ENCODE peak calls at places on chromosomes 16 and 17, in ten cellular contexts. One of them, this sample, is unnamed.

GRCh38 chr17:62757518-62757951 is 50.6 kb downstream of the MARCHF10 start:
- DNase-seq in activated naive CD4-positive, alpha-beta T cell: no peak
- DNase-seq in activated T-helper 1 cell treated with anti-CD3 and anti-CD28 coated beads, Interleukin-2, amount 50 U/mL, for 16 hours: no peak
- DNase-seq in BE2C: peak
- DNase-seq in stomach: no peak
- DNase-seq in stimulated activated CD4-positive, alpha-beta T cell treated with anti-CD3 and anti-CD28 coated beads, Interleukin-1b, Interleukin-23, amount 100 ng/mL, for 48 hours: no peak
- DNase-seq in stimulated activated CD8-positive, alpha-beta memory T cell treated with anti-CD3 and anti-CD28 coated beads, Interleukin-12 subunit alpha, Interleukin-12 subunit beta, amount 100 ng/mL, for 1 hour: no peak
- DNase-seq in NCI-H510A treated with DMSO at 0.1 percent for 48 hours: no peak
- DNase-seq in CD4-positive, alpha-beta T cell: no peak
- DNase-seq in NCI-H187: no peak
- DNase-seq in this sample: peak

GRCh38 chr16:12724216-12724615 is 79.5 kb downstream of the CPPED1 start:
- DNase-seq in activated naive CD4-positive, alpha-beta T cell: no peak
- DNase-seq in activated T-helper 1 cell treated with anti-CD3 and anti-CD28 coated beads, Interleukin-2, amount 50 U/mL, for 16 hours: no peak
- DNase-seq in BE2C: no peak
- DNase-seq in stomach: no peak
- DNase-seq in stimulated activated CD4-positive, alpha-beta T cell treated with anti-CD3 and anti-CD28 coated beads, Interleukin-1b, Interleukin-23, amount 100 ng/mL, for 48 hours: no peak
- DNase-seq in stimulated activated CD8-positive, alpha-beta memory T cell treated with anti-CD3 and anti-CD28 coated beads, Interleukin-12 subunit alpha, Interleukin-12 subunit beta, amount 100 ng/mL, for 1 hour: no peak
- DNase-seq in NCI-H510A treated with DMSO at 0.1 percent for 48 hours: no peak
- DNase-seq in CD4-positive, alpha-beta T cell: no peak
- DNase-seq in NCI-H187: no peak
- DNase-seq in this sample: no peak

GRCh38 chr17:28878981-28879380 is 18.6 kb downstream of the FLOT2 start:
- DNase-seq in activated naive CD4-positive, alpha-beta T cell: no peak
- DNase-seq in activated T-helper 1 cell treated with anti-CD3 and anti-CD28 coated beads, Interleukin-2, amount 50 U/mL, for 16 hours: no peak
- DNase-seq in BE2C: peak
- DNase-seq in stomach: peak
- DNase-seq in stimulated activated CD4-positive, alpha-beta T cell treated with anti-CD3 and anti-CD28 coated beads, Interleukin-1b, Interleukin-23, amount 100 ng/mL, for 48 hours: no peak
- DNase-seq in stimulated activated CD8-positive, alpha-beta memory T cell treated with anti-CD3 and anti-CD28 coated beads, Interleukin-12 subunit alpha, Interleukin-12 subunit beta, amount 100 ng/mL, for 1 hour: no peak
- DNase-seq in NCI-H510A treated with DMSO at 0.1 percent for 48 hours: peak
- DNase-seq in CD4-positive, alpha-beta T cell: no peak
- DNase-seq in NCI-H187: no peak
- DNase-seq in this sample: peak

GRCh38 chr17:41917957-41918391 is 777 bp downstream of the ACLY start:
- DNase-seq in activated naive CD4-positive, alpha-beta T cell: peak
- DNase-seq in activated T-helper 1 cell treated with anti-CD3 and anti-CD28 coated beads, Interleukin-2, amount 50 U/mL, for 16 hours: no peak
- DNase-seq in BE2C: peak
- DNase-seq in stomach: peak
- DNase-seq in stimulated activated CD4-positive, alpha-beta T cell treated with anti-CD3 and anti-CD28 coated beads, Interleukin-1b, Interleukin-23, amount 100 ng/mL, for 48 hours: peak
- DNase-seq in stimulated activated CD8-positive, alpha-beta memory T cell treated with anti-CD3 and anti-CD28 coated beads, Interleukin-12 subunit alpha, Interleukin-12 subunit beta, amount 100 ng/mL, for 1 hour: peak
- DNase-seq in NCI-H510A treated with DMSO at 0.1 percent for 48 hours: peak
- DNase-seq in CD4-positive, alpha-beta T cell: peak
- DNase-seq in NCI-H187: peak
- DNase-seq in this sample: no peak

GRCh38 chr16:20871935-20872815 is 28.0 kb downstream of the DCUN1D3 start:
- DNase-seq in activated naive CD4-positive, alpha-beta T cell: no peak
- DNase-seq in activated T-helper 1 cell treated with anti-CD3 and anti-CD28 coated beads, Interleukin-2, amount 50 U/mL, for 16 hours: no peak
- DNase-seq in BE2C: no peak
- DNase-seq in stomach: no peak
- DNase-seq in stimulated activated CD4-positive, alpha-beta T cell treated with anti-CD3 and anti-CD28 coated beads, Interleukin-1b, Interleukin-23, amount 100 ng/mL, for 48 hours: no peak
- DNase-seq in stimulated activated CD8-positive, alpha-beta memory T cell treated with anti-CD3 and anti-CD28 coated beads, Interleukin-12 subunit alpha, Interleukin-12 subunit beta, amount 100 ng/mL, for 1 hour: no peak
- DNase-seq in NCI-H510A treated with DMSO at 0.1 percent for 48 hours: no peak
- DNase-seq in CD4-positive, alpha-beta T cell: no peak
- DNase-seq in NCI-H187: no peak
- DNase-seq in this sample: no peak

GRCh38 chr17:14301761-14302401 is 1.0 kb downstream of the HS3ST3B1 start:
- DNase-seq in activated naive CD4-positive, alpha-beta T cell: peak
- DNase-seq in activated T-helper 1 cell treated with anti-CD3 and anti-CD28 coated beads, Interleukin-2, amount 50 U/mL, for 16 hours: peak
- DNase-seq in BE2C: no peak
- DNase-seq in stomach: peak
- DNase-seq in stimulated activated CD4-positive, alpha-beta T cell treated with anti-CD3 and anti-CD28 coated beads, Interleukin-1b, Interleukin-23, amount 100 ng/mL, for 48 hours: peak
- DNase-seq in stimulated activated CD8-positive, alpha-beta memory T cell treated with anti-CD3 and anti-CD28 coated beads, Interleukin-12 subunit alpha, Interleukin-12 subunit beta, amount 100 ng/mL, for 1 hour: peak
- DNase-seq in NCI-H510A treated with DMSO at 0.1 percent for 48 hours: no peak
- DNase-seq in CD4-positive, alpha-beta T cell: no peak
- DNase-seq in NCI-H187: no peak
- DNase-seq in this sample: peak

GRCh38 chr17:78329263-78330059 is 30.4 kb downstream of the SOCS3 start:
- DNase-seq in activated naive CD4-positive, alpha-beta T cell: no peak
- DNase-seq in activated T-helper 1 cell treated with anti-CD3 and anti-CD28 coated beads, Interleukin-2, amount 50 U/mL, for 16 hours: no peak
- DNase-seq in BE2C: no peak
- DNase-seq in stomach: no peak
- DNase-seq in stimulated activated CD4-positive, alpha-beta T cell treated with anti-CD3 and anti-CD28 coated beads, Interleukin-1b, Interleukin-23, amount 100 ng/mL, for 48 hours: no peak
- DNase-seq in stimulated activated CD8-positive, alpha-beta memory T cell treated with anti-CD3 and anti-CD28 coated beads, Interleukin-12 subunit alpha, Interleukin-12 subunit beta, amount 100 ng/mL, for 1 hour: no peak
- DNase-seq in NCI-H510A treated with DMSO at 0.1 percent for 48 hours: no peak
- DNase-seq in CD4-positive, alpha-beta T cell: no peak
- DNase-seq in NCI-H187: no peak
- DNase-seq in this sample: peak

GRCh38 chr16:29891525-29892457 is 7.6 kb downstream of the SEZ6L2 start:
- DNase-seq in activated naive CD4-positive, alpha-beta T cell: no peak
- DNase-seq in activated T-helper 1 cell treated with anti-CD3 and anti-CD28 coated beads, Interleukin-2, amount 50 U/mL, for 16 hours: no peak
- DNase-seq in BE2C: no peak
- DNase-seq in stomach: no peak
- DNase-seq in stimulated activated CD4-positive, alpha-beta T cell treated with anti-CD3 and anti-CD28 coated beads, Interleukin-1b, Interleukin-23, amount 100 ng/mL, for 48 hours: no peak
- DNase-seq in stimulated activated CD8-positive, alpha-beta memory T cell treated with anti-CD3 and anti-CD28 coated beads, Interleukin-12 subunit alpha, Interleukin-12 subunit beta, amount 100 ng/mL, for 1 hour: no peak
- DNase-seq in NCI-H510A treated with DMSO at 0.1 percent for 48 hours: no peak
- DNase-seq in CD4-positive, alpha-beta T cell: no peak
- DNase-seq in NCI-H187: no peak
- DNase-seq in this sample: no peak

GRCh38 chr17:73192894-73193701 is at the start of gene COG1:
- DNase-seq in activated naive CD4-positive, alpha-beta T cell: peak
- DNase-seq in activated T-helper 1 cell treated with anti-CD3 and anti-CD28 coated beads, Interleukin-2, amount 50 U/mL, for 16 hours: peak
- DNase-seq in BE2C: peak
- DNase-seq in stomach: peak
- DNase-seq in stimulated activated CD4-positive, alpha-beta T cell treated with anti-CD3 and anti-CD28 coated beads, Interleukin-1b, Interleukin-23, amount 100 ng/mL, for 48 hours: peak
- DNase-seq in stimulated activated CD8-positive, alpha-beta memory T cell treated with anti-CD3 and anti-CD28 coated beads, Interleukin-12 subunit alpha, Interleukin-12 subunit beta, amount 100 ng/mL, for 1 hour: peak
- DNase-seq in NCI-H510A treated with DMSO at 0.1 percent for 48 hours: peak
- DNase-seq in CD4-positive, alpha-beta T cell: peak
- DNase-seq in NCI-H187: peak
- DNase-seq in this sample: peak

GRCh38 chr17:7610641-7611040 is 4.1 kb downstream of the FXR2 start:
- DNase-seq in activated naive CD4-positive, alpha-beta T cell: no peak
- DNase-seq in activated T-helper 1 cell treated with anti-CD3 and anti-CD28 coated beads, Interleukin-2, amount 50 U/mL, for 16 hours: no peak
- DNase-seq in BE2C: no peak
- DNase-seq in stomach: no peak
- DNase-seq in stimulated activated CD4-positive, alpha-beta T cell treated with anti-CD3 and anti-CD28 coated beads, Interleukin-1b, Interleukin-23, amount 100 ng/mL, for 48 hours: no peak
- DNase-seq in stimulated activated CD8-positive, alpha-beta memory T cell treated with anti-CD3 and anti-CD28 coated beads, Interleukin-12 subunit alpha, Interleukin-12 subunit beta, amount 100 ng/mL, for 1 hour: no peak
- DNase-seq in NCI-H510A treated with DMSO at 0.1 percent for 48 hours: peak
- DNase-seq in CD4-positive, alpha-beta T cell: no peak
- DNase-seq in NCI-H187: no peak
- DNase-seq in this sample: no peak

GRCh38 chr16:4945560-4946502 is 8.9 kb upstream of the PPL start:
- DNase-seq in activated naive CD4-positive, alpha-beta T cell: no peak
- DNase-seq in activated T-helper 1 cell treated with anti-CD3 and anti-CD28 coated beads, Interleukin-2, amount 50 U/mL, for 16 hours: no peak
- DNase-seq in BE2C: no peak
- DNase-seq in stomach: no peak
- DNase-seq in stimulated activated CD4-positive, alpha-beta T cell treated with anti-CD3 and anti-CD28 coated beads, Interleukin-1b, Interleukin-23, amount 100 ng/mL, for 48 hours: no peak
- DNase-seq in stimulated activated CD8-positive, alpha-beta memory T cell treated with anti-CD3 and anti-CD28 coated beads, Interleukin-12 subunit alpha, Interleukin-12 subunit beta, amount 100 ng/mL, for 1 hour: no peak
- DNase-seq in NCI-H510A treated with DMSO at 0.1 percent for 48 hours: no peak
- DNase-seq in CD4-positive, alpha-beta T cell: no peak
- DNase-seq in NCI-H187: no peak
- DNase-seq in this sample: no peak

GRCh38 chr17:17462048-17462824 is 14.6 kb upstream of the MED9 start:
- DNase-seq in activated naive CD4-positive, alpha-beta T cell: no peak
- DNase-seq in activated T-helper 1 cell treated with anti-CD3 and anti-CD28 coated beads, Interleukin-2, amount 50 U/mL, for 16 hours: no peak
- DNase-seq in BE2C: peak
- DNase-seq in stomach: no peak
- DNase-seq in stimulated activated CD4-positive, alpha-beta T cell treated with anti-CD3 and anti-CD28 coated beads, Interleukin-1b, Interleukin-23, amount 100 ng/mL, for 48 hours: no peak
- DNase-seq in stimulated activated CD8-positive, alpha-beta memory T cell treated with anti-CD3 and anti-CD28 coated beads, Interleukin-12 subunit alpha, Interleukin-12 subunit beta, amount 100 ng/mL, for 1 hour: no peak
- DNase-seq in NCI-H510A treated with DMSO at 0.1 percent for 48 hours: no peak
- DNase-seq in CD4-positive, alpha-beta T cell: no peak
- DNase-seq in NCI-H187: no peak
- DNase-seq in this sample: no peak

GRCh38 chr16:77514500-77515225 is 79.8 kb upstream of the ADAMTS18 start:
- DNase-seq in activated naive CD4-positive, alpha-beta T cell: no peak
- DNase-seq in activated T-helper 1 cell treated with anti-CD3 and anti-CD28 coated beads, Interleukin-2, amount 50 U/mL, for 16 hours: no peak
- DNase-seq in BE2C: no peak
- DNase-seq in stomach: no peak
- DNase-seq in stimulated activated CD4-positive, alpha-beta T cell treated with anti-CD3 and anti-CD28 coated beads, Interleukin-1b, Interleukin-23, amount 100 ng/mL, for 48 hours: no peak
- DNase-seq in stimulated activated CD8-positive, alpha-beta memory T cell treated with anti-CD3 and anti-CD28 coated beads, Interleukin-12 subunit alpha, Interleukin-12 subunit beta, amount 100 ng/mL, for 1 hour: no peak
- DNase-seq in NCI-H510A treated with DMSO at 0.1 percent for 48 hours: no peak
- DNase-seq in CD4-positive, alpha-beta T cell: no peak
- DNase-seq in NCI-H187: no peak
- DNase-seq in this sample: no peak

GRCh38 chr17:74361613-74362391 is at the start of gene BTBD17:
- DNase-seq in activated naive CD4-positive, alpha-beta T cell: no peak
- DNase-seq in activated T-helper 1 cell treated with anti-CD3 and anti-CD28 coated beads, Interleukin-2, amount 50 U/mL, for 16 hours: no peak
- DNase-seq in BE2C: peak
- DNase-seq in stomach: peak
- DNase-seq in stimulated activated CD4-positive, alpha-beta T cell treated with anti-CD3 and anti-CD28 coated beads, Interleukin-1b, Interleukin-23, amount 100 ng/mL, for 48 hours: no peak
- DNase-seq in stimulated activated CD8-positive, alpha-beta memory T cell treated with anti-CD3 and anti-CD28 coated beads, Interleukin-12 subunit alpha, Interleukin-12 subunit beta, amount 100 ng/mL, for 1 hour: peak
- DNase-seq in NCI-H510A treated with DMSO at 0.1 percent for 48 hours: peak
- DNase-seq in CD4-positive, alpha-beta T cell: no peak
- DNase-seq in NCI-H187: peak
- DNase-seq in this sample: no peak

GRCh38 chr16:12339686-12340085 is 363.2 kb downstream of the SNX29 start:
- DNase-seq in activated naive CD4-positive, alpha-beta T cell: no peak
- DNase-seq in activated T-helper 1 cell treated with anti-CD3 and anti-CD28 coated beads, Interleukin-2, amount 50 U/mL, for 16 hours: no peak
- DNase-seq in BE2C: no peak
- DNase-seq in stomach: no peak
- DNase-seq in stimulated activated CD4-positive, alpha-beta T cell treated with anti-CD3 and anti-CD28 coated beads, Interleukin-1b, Interleukin-23, amount 100 ng/mL, for 48 hours: no peak
- DNase-seq in stimulated activated CD8-positive, alpha-beta memory T cell treated with anti-CD3 and anti-CD28 coated beads, Interleukin-12 subunit alpha, Interleukin-12 subunit beta, amount 100 ng/mL, for 1 hour: no peak
- DNase-seq in NCI-H510A treated with DMSO at 0.1 percent for 48 hours: no peak
- DNase-seq in CD4-positive, alpha-beta T cell: no peak
- DNase-seq in NCI-H187: no peak
- DNase-seq in this sample: no peak

GRCh38 chr17:15233022-15233805 is 31.9 kb downstream of the PMP22 start:
- DNase-seq in activated naive CD4-positive, alpha-beta T cell: no peak
- DNase-seq in activated T-helper 1 cell treated with anti-CD3 and anti-CD28 coated beads, Interleukin-2, amount 50 U/mL, for 16 hours: no peak
- DNase-seq in BE2C: no peak
- DNase-seq in stomach: no peak
- DNase-seq in stimulated activated CD4-positive, alpha-beta T cell treated with anti-CD3 and anti-CD28 coated beads, Interleukin-1b, Interleukin-23, amount 100 ng/mL, for 48 hours: peak
- DNase-seq in stimulated activated CD8-positive, alpha-beta memory T cell treated with anti-CD3 and anti-CD28 coated beads, Interleukin-12 subunit alpha, Interleukin-12 subunit beta, amount 100 ng/mL, for 1 hour: no peak
- DNase-seq in NCI-H510A treated with DMSO at 0.1 percent for 48 hours: no peak
- DNase-seq in CD4-positive, alpha-beta T cell: no peak
- DNase-seq in NCI-H187: no peak
- DNase-seq in this sample: peak

GRCh38 chr17:55756689-55757088 is 5.8 kb downstream of the PCTP start:
- DNase-seq in activated naive CD4-positive, alpha-beta T cell: no peak
- DNase-seq in activated T-helper 1 cell treated with anti-CD3 and anti-CD28 coated beads, Interleukin-2, amount 50 U/mL, for 16 hours: no peak
- DNase-seq in BE2C: no peak
- DNase-seq in stomach: no peak
- DNase-seq in stimulated activated CD4-positive, alpha-beta T cell treated with anti-CD3 and anti-CD28 coated beads, Interleukin-1b, Interleukin-23, amount 100 ng/mL, for 48 hours: no peak
- DNase-seq in stimulated activated CD8-positive, alpha-beta memory T cell treated with anti-CD3 and anti-CD28 coated beads, Interleukin-12 subunit alpha, Interleukin-12 subunit beta, amount 100 ng/mL, for 1 hour: no peak
- DNase-seq in NCI-H510A treated with DMSO at 0.1 percent for 48 hours: no peak
- DNase-seq in CD4-positive, alpha-beta T cell: no peak
- DNase-seq in NCI-H187: no peak
- DNase-seq in this sample: no peak

GRCh38 chr16:27743963-27744362 is 194.0 kb downstream of the KATNIP start:
- DNase-seq in activated naive CD4-positive, alpha-beta T cell: no peak
- DNase-seq in activated T-helper 1 cell treated with anti-CD3 and anti-CD28 coated beads, Interleukin-2, amount 50 U/mL, for 16 hours: no peak
- DNase-seq in BE2C: no peak
- DNase-seq in stomach: no peak
- DNase-seq in stimulated activated CD4-positive, alpha-beta T cell treated with anti-CD3 and anti-CD28 coated beads, Interleukin-1b, Interleukin-23, amount 100 ng/mL, for 48 hours: no peak
- DNase-seq in stimulated activated CD8-positive, alpha-beta memory T cell treated with anti-CD3 and anti-CD28 coated beads, Interleukin-12 subunit alpha, Interleukin-12 subunit beta, amount 100 ng/mL, for 1 hour: no peak
- DNase-seq in NCI-H510A treated with DMSO at 0.1 percent for 48 hours: no peak
- DNase-seq in CD4-positive, alpha-beta T cell: no peak
- DNase-seq in NCI-H187: no peak
- DNase-seq in this sample: no peak

GRCh38 chr17:2705263-2705662 is 6.3 kb downstream of the CLUH start:
- DNase-seq in activated naive CD4-positive, alpha-beta T cell: no peak
- DNase-seq in activated T-helper 1 cell treated with anti-CD3 and anti-CD28 coated beads, Interleukin-2, amount 50 U/mL, for 16 hours: no peak
- DNase-seq in BE2C: no peak
- DNase-seq in stomach: no peak
- DNase-seq in stimulated activated CD4-positive, alpha-beta T cell treated with anti-CD3 and anti-CD28 coated beads, Interleukin-1b, Interleukin-23, amount 100 ng/mL, for 48 hours: no peak
- DNase-seq in stimulated activated CD8-positive, alpha-beta memory T cell treated with anti-CD3 and anti-CD28 coated beads, Interleukin-12 subunit alpha, Interleukin-12 subunit beta, amount 100 ng/mL, for 1 hour: no peak
- DNase-seq in NCI-H510A treated with DMSO at 0.1 percent for 48 hours: no peak
- DNase-seq in CD4-positive, alpha-beta T cell: no peak
- DNase-seq in NCI-H187: no peak
- DNase-seq in this sample: peak

GRCh38 chr17:10698116-10698818 is 873 bp downstream of the ADPRM start:
- DNase-seq in activated naive CD4-positive, alpha-beta T cell: no peak
- DNase-seq in activated T-helper 1 cell treated with anti-CD3 and anti-CD28 coated beads, Interleukin-2, amount 50 U/mL, for 16 hours: no peak
- DNase-seq in BE2C: peak
- DNase-seq in stomach: no peak
- DNase-seq in stimulated activated CD4-positive, alpha-beta T cell treated with anti-CD3 and anti-CD28 coated beads, Interleukin-1b, Interleukin-23, amount 100 ng/mL, for 48 hours: no peak
- DNase-seq in stimulated activated CD8-positive, alpha-beta memory T cell treated with anti-CD3 and anti-CD28 coated beads, Interleukin-12 subunit alpha, Interleukin-12 subunit beta, amount 100 ng/mL, for 1 hour: no peak
- DNase-seq in NCI-H510A treated with DMSO at 0.1 percent for 48 hours: no peak
- DNase-seq in CD4-positive, alpha-beta T cell: no peak
- DNase-seq in NCI-H187: no peak
- DNase-seq in this sample: peak

GRCh38 chr16:23509441-23509754 is 896 bp downstream of the GGA2 start:
- DNase-seq in activated naive CD4-positive, alpha-beta T cell: no peak
- DNase-seq in activated T-helper 1 cell treated with anti-CD3 and anti-CD28 coated beads, Interleukin-2, amount 50 U/mL, for 16 hours: no peak
- DNase-seq in BE2C: no peak
- DNase-seq in stomach: no peak
- DNase-seq in stimulated activated CD4-positive, alpha-beta T cell treated with anti-CD3 and anti-CD28 coated beads, Interleukin-1b, Interleukin-23, amount 100 ng/mL, for 48 hours: no peak
- DNase-seq in stimulated activated CD8-positive, alpha-beta memory T cell treated with anti-CD3 and anti-CD28 coated beads, Interleukin-12 subunit alpha, Interleukin-12 subunit beta, amount 100 ng/mL, for 1 hour: no peak
- DNase-seq in NCI-H510A treated with DMSO at 0.1 percent for 48 hours: no peak
- DNase-seq in CD4-positive, alpha-beta T cell: no peak
- DNase-seq in NCI-H187: no peak
- DNase-seq in this sample: no peak

GRCh38 chr17:9098242-9098641 is 76.9 kb downstream of the NTN1 start:
- DNase-seq in activated naive CD4-positive, alpha-beta T cell: no peak
- DNase-seq in activated T-helper 1 cell treated with anti-CD3 and anti-CD28 coated beads, Interleukin-2, amount 50 U/mL, for 16 hours: no peak
- DNase-seq in BE2C: no peak
- DNase-seq in stomach: no peak
- DNase-seq in stimulated activated CD4-positive, alpha-beta T cell treated with anti-CD3 and anti-CD28 coated beads, Interleukin-1b, Interleukin-23, amount 100 ng/mL, for 48 hours: no peak
- DNase-seq in stimulated activated CD8-positive, alpha-beta memory T cell treated with anti-CD3 and anti-CD28 coated beads, Interleukin-12 subunit alpha, Interleukin-12 subunit beta, amount 100 ng/mL, for 1 hour: no peak
- DNase-seq in NCI-H510A treated with DMSO at 0.1 percent for 48 hours: no peak
- DNase-seq in CD4-positive, alpha-beta T cell: no peak
- DNase-seq in NCI-H187: no peak
- DNase-seq in this sample: no peak

GRCh38 chr16:82136956-82137818 is 32.8 kb downstream of the MPHOSPH6 start:
- DNase-seq in activated naive CD4-positive, alpha-beta T cell: no peak
- DNase-seq in activated T-helper 1 cell treated with anti-CD3 and anti-CD28 coated beads, Interleukin-2, amount 50 U/mL, for 16 hours: no peak
- DNase-seq in BE2C: no peak
- DNase-seq in stomach: no peak
- DNase-seq in stimulated activated CD4-positive, alpha-beta T cell treated with anti-CD3 and anti-CD28 coated beads, Interleukin-1b, Interleukin-23, amount 100 ng/mL, for 48 hours: no peak
- DNase-seq in stimulated activated CD8-positive, alpha-beta memory T cell treated with anti-CD3 and anti-CD28 coated beads, Interleukin-12 subunit alpha, Interleukin-12 subunit beta, amount 100 ng/mL, for 1 hour: no peak
- DNase-seq in NCI-H510A treated with DMSO at 0.1 percent for 48 hours: no peak
- DNase-seq in CD4-positive, alpha-beta T cell: no peak
- DNase-seq in NCI-H187: no peak
- DNase-seq in this sample: no peak

GRCh38 chr16:24075929-24076716 is 180.0 kb upstream of the CACNG3 start:
- DNase-seq in activated naive CD4-positive, alpha-beta T cell: no peak
- DNase-seq in activated T-helper 1 cell treated with anti-CD3 and anti-CD28 coated beads, Interleukin-2, amount 50 U/mL, for 16 hours: no peak
- DNase-seq in BE2C: no peak
- DNase-seq in stomach: no peak
- DNase-seq in stimulated activated CD4-positive, alpha-beta T cell treated with anti-CD3 and anti-CD28 coated beads, Interleukin-1b, Interleukin-23, amount 100 ng/mL, for 48 hours: peak
- DNase-seq in stimulated activated CD8-positive, alpha-beta memory T cell treated with anti-CD3 and anti-CD28 coated beads, Interleukin-12 subunit alpha, Interleukin-12 subunit beta, amount 100 ng/mL, for 1 hour: no peak
- DNase-seq in NCI-H510A treated with DMSO at 0.1 percent for 48 hours: no peak
- DNase-seq in CD4-positive, alpha-beta T cell: no peak
- DNase-seq in NCI-H187: no peak
- DNase-seq in this sample: no peak

GRCh38 chr16:53041196-53041977 is 11.3 kb downstream of the CHD9NB start:
- DNase-seq in activated naive CD4-positive, alpha-beta T cell: no peak
- DNase-seq in activated T-helper 1 cell treated with anti-CD3 and anti-CD28 coated beads, Interleukin-2, amount 50 U/mL, for 16 hours: no peak
- DNase-seq in BE2C: peak
- DNase-seq in stomach: peak
- DNase-seq in stimulated activated CD4-positive, alpha-beta T cell treated with anti-CD3 and anti-CD28 coated beads, Interleukin-1b, Interleukin-23, amount 100 ng/mL, for 48 hours: no peak
- DNase-seq in stimulated activated CD8-positive, alpha-beta memory T cell treated with anti-CD3 and anti-CD28 coated beads, Interleukin-12 subunit alpha, Interleukin-12 subunit beta, amount 100 ng/mL, for 1 hour: no peak
- DNase-seq in NCI-H510A treated with DMSO at 0.1 percent for 48 hours: no peak
- DNase-seq in CD4-positive, alpha-beta T cell: no peak
- DNase-seq in NCI-H187: no peak
- DNase-seq in this sample: no peak

GRCh38 chr16:55494994-55495421 is 13.9 kb upstream of the LPCAT2 start:
- DNase-seq in activated naive CD4-positive, alpha-beta T cell: no peak
- DNase-seq in activated T-helper 1 cell treated with anti-CD3 and anti-CD28 coated beads, Interleukin-2, amount 50 U/mL, for 16 hours: no peak
- DNase-seq in BE2C: peak
- DNase-seq in stomach: peak
- DNase-seq in stimulated activated CD4-positive, alpha-beta T cell treated with anti-CD3 and anti-CD28 coated beads, Interleukin-1b, Interleukin-23, amount 100 ng/mL, for 48 hours: no peak
- DNase-seq in stimulated activated CD8-positive, alpha-beta memory T cell treated with anti-CD3 and anti-CD28 coated beads, Interleukin-12 subunit alpha, Interleukin-12 subunit beta, amount 100 ng/mL, for 1 hour: no peak
- DNase-seq in NCI-H510A treated with DMSO at 0.1 percent for 48 hours: no peak
- DNase-seq in CD4-positive, alpha-beta T cell: no peak
- DNase-seq in NCI-H187: no peak
- DNase-seq in this sample: peak

GRCh38 chr17:74555427-74555826 is 9.5 kb upstream of the CD300C start:
- DNase-seq in activated naive CD4-positive, alpha-beta T cell: no peak
- DNase-seq in activated T-helper 1 cell treated with anti-CD3 and anti-CD28 coated beads, Interleukin-2, amount 50 U/mL, for 16 hours: no peak
- DNase-seq in BE2C: no peak
- DNase-seq in stomach: no peak
- DNase-seq in stimulated activated CD4-positive, alpha-beta T cell treated with anti-CD3 and anti-CD28 coated beads, Interleukin-1b, Interleukin-23, amount 100 ng/mL, for 48 hours: no peak
- DNase-seq in stimulated activated CD8-positive, alpha-beta memory T cell treated with anti-CD3 and anti-CD28 coated beads, Interleukin-12 subunit alpha, Interleukin-12 subunit beta, amount 100 ng/mL, for 1 hour: no peak
- DNase-seq in NCI-H510A treated with DMSO at 0.1 percent for 48 hours: no peak
- DNase-seq in CD4-positive, alpha-beta T cell: no peak
- DNase-seq in NCI-H187: no peak
- DNase-seq in this sample: no peak

GRCh38 chr17:76371656-76372628 is 12.5 kb upstream of the SPHK1 start:
- DNase-seq in activated naive CD4-positive, alpha-beta T cell: no peak
- DNase-seq in activated T-helper 1 cell treated with anti-CD3 and anti-CD28 coated beads, Interleukin-2, amount 50 U/mL, for 16 hours: no peak
- DNase-seq in BE2C: no peak
- DNase-seq in stomach: no peak
- DNase-seq in stimulated activated CD4-positive, alpha-beta T cell treated with anti-CD3 and anti-CD28 coated beads, Interleukin-1b, Interleukin-23, amount 100 ng/mL, for 48 hours: no peak
- DNase-seq in stimulated activated CD8-positive, alpha-beta memory T cell treated with anti-CD3 and anti-CD28 coated beads, Interleukin-12 subunit alpha, Interleukin-12 subunit beta, amount 100 ng/mL, for 1 hour: no peak
- DNase-seq in NCI-H510A treated with DMSO at 0.1 percent for 48 hours: no peak
- DNase-seq in CD4-positive, alpha-beta T cell: no peak
- DNase-seq in NCI-H187: no peak
- DNase-seq in this sample: peak

This sample was measured in amniotic epithelial cell.